ENCODE peak calls at places on chromosomes 2 and 18, in ten cellular contexts. W is Peyer's patch; L is mammary epithelial cell; B is neural progenitor cell; J is astrocyte; P is SJSA1; A is WERI-Rb-1; K is CD8-positive, alpha-beta T cell; X is CD8-positive, alpha-beta memory T cell; D is breast epithelium. Z is an unnamed sample.

GRCh38 chr18:55337908-55338521 is 250.0 kb downstream of the TCF4 start:
- DNase-seq in W (no peak), L (no peak), B (no peak), J (peak; percentile 27), P (no peak), A (no peak), K (no peak), X (no peak), D (no peak), Z (no peak)

GRCh38 chr2:25159947-25160346 is 8.4 kb downstream of the POMC start:
- DNase-seq in W (no peak), L (no peak), B (peak; percentile 73), J (no peak), P (no peak), A (peak; percentile 69), K (no peak), X (no peak), D (no peak), Z (peak; percentile 92)

GRCh38 chr2:165725421-165725820 is 68.6 kb downstream of the GALNT3 start:
- DNase-seq in W (no peak), L (peak; percentile 72), B (no peak), J (peak; percentile 86), P (peak; percentile 4), A (no peak), K (no peak), X (no peak), D (no peak), Z (no peak)

GRCh38 chr18:58527116-58528010 is 101.5 kb downstream of the ALPK2 start:
- DNase-seq in W (no peak), L (no peak), B (no peak), J (peak; percentile 32), P (no peak), A (no peak), K (no peak), X (no peak), D (no peak), Z (no peak)

GRCh38 chr2:161371869-161372268 is 44.2 kb upstream of the TBR1 start:
- DNase-seq in W (no peak), L (no peak), B (no peak), J (no peak), P (no peak), A (no peak), K (no peak), X (no peak), D (no peak), Z (no peak)

GRCh38 chr2:128195435-128195984 is 104.5 kb downstream of the UGGT1 start:
- DNase-seq in W (no peak), L (no peak), B (no peak), J (no peak), P (no peak), A (no peak), K (no peak), X (no peak), D (no peak), Z (no peak)

GRCh38 chr2:62208082-62208757 is 12.3 kb downstream of the B3GNT2 start:
- DNase-seq in W (no peak), L (no peak), B (no peak), J (no peak), P (no peak), A (no peak), K (no peak), X (no peak), D (no peak), Z (no peak)

GRCh38 chr2:76202866-76203265 is 492.2 kb upstream of the GCFC2 start:
- DNase-seq in W (no peak), L (no peak), B (no peak), J (no peak), P (no peak), A (no peak), K (no peak), X (no peak), D (no peak), Z (no peak)

GRCh38 chr18:48943736-48944527 is 6.8 kb downstream of the SMAD7 start:
- DNase-seq in W (no peak), L (no peak), B (no peak), J (no peak), P (no peak), A (no peak), K (no peak), X (no peak), D (no peak), Z (peak; percentile 33)

GRCh38 chr2:53985646-53986045 is 14.9 kb upstream of the PSME4 start:
- DNase-seq in W (no peak), L (no peak), B (no peak), J (no peak), P (no peak), A (no peak), K (no peak), X (no peak), D (no peak), Z (no peak)

GRCh38 chr2:234292205-234292954 is 204.5 kb downstream of the ARL4C start:
- DNase-seq in W (peak; percentile 75), L (no peak), B (no peak), J (peak; percentile 79), P (no peak), A (no peak), K (peak; percentile 66), X (peak; percentile 66), D (no peak), Z (no peak)

GRCh38 chr2:187593697-187594096 is 39.5 kb upstream of the TFPI start:
- DNase-seq in W (no peak), L (peak; percentile 4), B (no peak), J (peak; percentile 47), P (no peak), A (no peak), K (no peak), X (no peak), D (no peak), Z (no peak)

GRCh38 chr2:892892-893291 is 57.8 kb upstream of the SNTG2 start:
- DNase-seq in W (no peak), L (no peak), B (no peak), J (no peak), P (no peak), A (no peak), K (no peak), X (no peak), D (no peak), Z (no peak)

GRCh38 chr18:1353025-1353424 is 448.4 kb downstream of the ADCYAP1 start:
- DNase-seq in W (no peak), L (no peak), B (no peak), J (no peak), P (no peak), A (no peak), K (no peak), X (no peak), D (no peak), Z (no peak)

GRCh38 chr2:217275091-217275490 is 415.2 kb upstream of the TNP1 start:
- DNase-seq in W (no peak), L (no peak), B (no peak), J (no peak), P (no peak), A (no peak), K (no peak), X (no peak), D (no peak), Z (no peak)

GRCh38 chr2:217274578-217274977 is 414.7 kb upstream of the TNP1 start:
- DNase-seq in W (no peak), L (no peak), B (no peak), J (no peak), P (no peak), A (no peak), K (no peak), X (no peak), D (no peak), Z (no peak)

GRCh38 chr2:217277646-217278048 is 417.8 kb upstream of the TNP1 start:
- DNase-seq in W (no peak), L (peak; percentile 92), B (no peak), J (peak; percentile 98), P (peak; percentile 93), A (no peak), K (no peak), X (no peak), D (no peak), Z (no peak)

GRCh38 chr2:217273851-217274250 is 414.0 kb upstream of the TNP1 start:
- DNase-seq in W (no peak), L (no peak), B (no peak), J (no peak), P (no peak), A (no peak), K (no peak), X (no peak), D (no peak), Z (no peak)

GRCh38 chr2:217276433-217276832 is 416.6 kb upstream of the TNP1 start:
- DNase-seq in W (no peak), L (no peak), B (no peak), J (no peak), P (no peak), A (no peak), K (no peak), X (no peak), D (no peak), Z (no peak)
- H3K27me3 ChIP-seq in W (no peaks in the 10 kb centered on the region), L (no peaks in the 10 kb centered on the region), B (peaks cover 52% of the 10 kb centered on the region), J (no peaks in the 10 kb centered on the region), P (no peaks in the 10 kb centered on the region), A (no peaks in the 10 kb centered on the region), K (no peaks in the 10 kb centered on the region), X (no peaks in the 10 kb centered on the region), D (no peaks in the 10 kb centered on the region), Z (peaks cover 82% of the 10 kb centered on the region)

GRCh38 chr2:237231593-237231992 is 145.9 kb downstream of the COPS8 start:
- DNase-seq in W (no peak), L (no peak), B (no peak), J (peak; percentile 57), P (no peak), A (no peak), K (no peak), X (no peak), D (no peak), Z (no peak)
- H3K4me3 ChIP-seq in W (no peak overlapping the region), L (no peak overlapping the region), B (no peak overlapping the region), J (no peak overlapping the region), P (no peak overlapping the region), A (no peak overlapping the region), K (no peak overlapping the region), X (no peak overlapping the region), D (no peak overlapping the region), Z (no peak overlapping the region)

DNA sequence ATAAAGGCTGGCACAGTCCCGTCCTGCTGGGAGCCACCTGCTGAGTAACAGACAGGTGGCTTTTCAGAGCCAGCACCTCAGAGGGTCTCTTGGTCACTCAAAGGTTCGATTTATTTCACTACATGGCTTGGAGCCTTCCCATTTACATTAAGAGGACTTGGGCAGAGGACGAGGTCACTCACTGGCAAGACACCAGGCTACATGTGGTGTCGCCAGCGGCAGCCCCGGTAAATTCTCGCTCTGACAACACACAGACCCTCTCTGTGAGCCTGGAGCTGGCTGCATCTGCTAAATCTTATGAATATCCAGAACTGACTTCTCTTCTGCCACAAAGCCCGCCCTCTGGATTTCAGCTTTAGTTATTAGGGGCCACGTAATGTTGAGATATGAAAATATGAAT is 254.7 kb downstream of the VAPA start:
- DNase-seq in W (no peak), L (no peak), B (no peak), J (no peak), P (no peak), A (no peak), K (no peak), X (no peak), D (no peak), Z (no peak)
- H3K27me3 ChIP-seq in W (no peaks in the 10 kb centered on the region), L (no peaks in the 10 kb centered on the region), B (no peaks in the 10 kb centered on the region), J (no peaks in the 10 kb centered on the region), P (no peaks in the 10 kb centered on the region), A (no peaks in the 10 kb centered on the region), K (no peaks in the 10 kb centered on the region), X (no peaks in the 10 kb centered on the region), D (no peaks in the 10 kb centered on the region), Z (no peaks in the 10 kb centered on the region)

DNA sequence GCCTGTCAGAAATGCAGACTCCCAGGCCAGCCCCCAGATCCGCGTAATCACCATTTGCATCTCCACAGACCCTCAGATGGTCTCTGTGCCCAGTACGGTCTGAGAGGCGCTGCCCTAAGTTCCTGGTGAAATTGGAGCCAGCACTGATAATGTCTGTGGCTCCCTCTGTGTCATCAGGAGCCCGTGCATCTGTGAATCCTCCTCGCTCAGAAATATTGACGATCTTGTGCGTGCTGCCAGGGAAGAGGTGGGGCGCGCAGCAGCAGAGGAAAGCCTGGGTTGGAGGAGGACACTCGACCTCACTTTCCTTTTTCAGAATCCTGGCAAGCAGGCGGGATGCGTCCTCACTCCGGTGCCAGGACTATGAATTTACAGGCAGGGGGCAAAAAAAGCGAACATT is 686.1 kb upstream of the SALL3 start:
- DNase-seq in W (no peak), L (no peak), B (peak; percentile 13), J (no peak), P (no peak), A (no peak), K (no peak), X (no peak), D (no peak), Z (no peak)
- H3K4me3 ChIP-seq in W (no peak overlapping the region), L (no peak overlapping the region), B (peak overlapping the region; percentile 35), J (no peak overlapping the region), P (no peak overlapping the region), A (no peak overlapping the region), K (no peak overlapping the region), X (no peak overlapping the region), D (no peak overlapping the region), Z (peak overlapping the region; percentile 23)